ENCODE peak calls at places on chromosomes 12 and 14, in four cellular contexts. One of them, this sample, is unnamed.

GRCh38 chr14:24692382-24693352 is 58.7 kb upstream of the GZMB start:
- DNase-seq in PC-3: no peak
- DNase-seq in IMR-90: no peak
- DNase-seq in hepatocyte: no peak
- DNase-seq in this sample: no peak

GRCh38 chr14:68950111-68950510 is 29.0 kb downstream of the ACTN1 start:
- DNase-seq in IMR-90: peak; percentile 44
- DNase-seq in hepatocyte: no peak
- DNase-seq in PC-3: no peak
- DNase-seq in this sample: no peak

GRCh38 chr14:45091696-45092095 is 7.8 kb downstream of the PRPF39 start:
- DNase-seq in hepatocyte: no peak
- DNase-seq in PC-3: peak; percentile 32
- DNase-seq in IMR-90: peak; percentile 36
- DNase-seq in this sample: no peak

GRCh38 chr12:75528272-75528671 is 16.9 kb upstream of the KRR1 start:
- DNase-seq in hepatocyte: no peak
- DNase-seq in PC-3: no peak
- DNase-seq in IMR-90: no peak
- DNase-seq in this sample: no peak

GRCh38 chr12:126582231-126582630 is 1517.0 kb downstream of the AACS start:
- DNase-seq in IMR-90: no peak
- DNase-seq in PC-3: peak; percentile 50
- DNase-seq in hepatocyte: peak; percentile 61
- DNase-seq in this sample: no peak

GRCh38 chr12:112837629-112838191 is 46.2 kb downstream of the RPH3A start:
- DNase-seq in IMR-90: peak; percentile 29
- DNase-seq in hepatocyte: peak; percentile 32
- DNase-seq in PC-3: peak; percentile 91
- DNase-seq in this sample: no peak

GRCh38 chr14:24310666-24311604 is at the start of gene LTB4R:
- DNase-seq in PC-3: no peak
- DNase-seq in IMR-90: peak; percentile 73
- DNase-seq in hepatocyte: no peak
- DNase-seq in this sample: no peak

GRCh38 chr12:48815281-48816110 is 2.8 kb upstream of the CACNB3 start:
- DNase-seq in hepatocyte: peak; percentile 92
- DNase-seq in PC-3: peak; percentile 81
- DNase-seq in IMR-90: peak; percentile 78
- DNase-seq in this sample: peak; percentile 49

GRCh38 chr14:37078131-37078530 is 94.3 kb downstream of the SLC25A21 start:
- DNase-seq in IMR-90: no peak
- DNase-seq in hepatocyte: no peak
- DNase-seq in PC-3: no peak
- DNase-seq in this sample: no peak

GRCh38 chr12:57868870-57869609 is 22.5 kb upstream of the CTDSP2 start:
- DNase-seq in hepatocyte: no peak
- DNase-seq in PC-3: no peak
- DNase-seq in IMR-90: no peak
- DNase-seq in this sample: no peak

GRCh38 chr14:101882141-101882935 is 82.0 kb upstream of the DYNC1H1 start:
- DNase-seq in PC-3: no peak
- DNase-seq in hepatocyte: no peak
- DNase-seq in IMR-90: no peak
- DNase-seq in this sample: no peak

GRCh38 chr12:10170199-10170598 is 1.7 kb downstream of the OLR1 start:
- DNase-seq in hepatocyte: no peak
- DNase-seq in PC-3: peak; percentile 38
- DNase-seq in IMR-90: no peak
- DNase-seq in this sample: no peak

GRCh38 chr12:120126635-120127005 is 10.1 kb upstream of the RAB35 start:
- DNase-seq in hepatocyte: no peak
- DNase-seq in IMR-90: peak; percentile 42
- DNase-seq in PC-3: no peak
- DNase-seq in this sample: no peak

GRCh38 chr12:57460457-57461325 is 1.1 kb downstream of the GLI1 start:
- DNase-seq in PC-3: no peak
- DNase-seq in IMR-90: no peak
- DNase-seq in hepatocyte: peak; percentile 70
- DNase-seq in this sample: no peak

GRCh38 chr12:104181313-104181712 is 34.3 kb upstream of the TXNRD1 start:
- DNase-seq in PC-3: no peak
- DNase-seq in hepatocyte: no peak
- DNase-seq in IMR-90: peak; percentile 67
- DNase-seq in this sample: no peak

GRCh38 chr12:69897744-69898143 is 72.7 kb downstream of the MYRFL start:
- DNase-seq in IMR-90: peak; percentile 88
- DNase-seq in hepatocyte: peak; percentile 19
- DNase-seq in PC-3: peak; percentile 64
- DNase-seq in this sample: no peak

GRCh38 chr12:121065345-121065744 is 26.3 kb upstream of the OASL start:
- DNase-seq in hepatocyte: no peak
- DNase-seq in IMR-90: no peak
- DNase-seq in PC-3: no peak
- DNase-seq in this sample: no peak

GRCh38 chr12:116043673-116044072 is 233.8 kb downstream of the MED13L start:
- DNase-seq in IMR-90: no peak
- DNase-seq in PC-3: no peak
- DNase-seq in hepatocyte: no peak
- DNase-seq in this sample: no peak

GRCh38 chr14:68546839-68547238 is 246.0 kb downstream of the ZFP36L1 start:
- DNase-seq in hepatocyte: no peak
- DNase-seq in IMR-90: peak; percentile 88
- DNase-seq in PC-3: peak; percentile 74
- DNase-seq in this sample: no peak

GRCh38 chr12:5432011-5432400 is at the start of gene NTF3:
- DNase-seq in IMR-90: peak; percentile 76
- DNase-seq in hepatocyte: peak; percentile 74
- DNase-seq in PC-3: no peak
- DNase-seq in this sample: no peak

GRCh38 chr12:5430639-5431603 is 987 bp upstream of the NTF3 start:
- DNase-seq in IMR-90: peak; percentile 26
- DNase-seq in hepatocyte: no peak
- DNase-seq in PC-3: no peak
- DNase-seq in this sample: no peak

GRCh38 chr12:5428332-5429221 is 3.3 kb upstream of the NTF3 start:
- DNase-seq in IMR-90: peak; percentile 75
- DNase-seq in hepatocyte: peak; percentile 70
- DNase-seq in PC-3: peak; percentile 6
- DNase-seq in this sample: no peak

GRCh38 chr12:5433081-5433839 is 1.4 kb downstream of the NTF3 start:
- DNase-seq in PC-3: no peak
- DNase-seq in IMR-90: peak; percentile 63
- DNase-seq in hepatocyte: peak; percentile 66
- DNase-seq in this sample: no peak

DNA sequence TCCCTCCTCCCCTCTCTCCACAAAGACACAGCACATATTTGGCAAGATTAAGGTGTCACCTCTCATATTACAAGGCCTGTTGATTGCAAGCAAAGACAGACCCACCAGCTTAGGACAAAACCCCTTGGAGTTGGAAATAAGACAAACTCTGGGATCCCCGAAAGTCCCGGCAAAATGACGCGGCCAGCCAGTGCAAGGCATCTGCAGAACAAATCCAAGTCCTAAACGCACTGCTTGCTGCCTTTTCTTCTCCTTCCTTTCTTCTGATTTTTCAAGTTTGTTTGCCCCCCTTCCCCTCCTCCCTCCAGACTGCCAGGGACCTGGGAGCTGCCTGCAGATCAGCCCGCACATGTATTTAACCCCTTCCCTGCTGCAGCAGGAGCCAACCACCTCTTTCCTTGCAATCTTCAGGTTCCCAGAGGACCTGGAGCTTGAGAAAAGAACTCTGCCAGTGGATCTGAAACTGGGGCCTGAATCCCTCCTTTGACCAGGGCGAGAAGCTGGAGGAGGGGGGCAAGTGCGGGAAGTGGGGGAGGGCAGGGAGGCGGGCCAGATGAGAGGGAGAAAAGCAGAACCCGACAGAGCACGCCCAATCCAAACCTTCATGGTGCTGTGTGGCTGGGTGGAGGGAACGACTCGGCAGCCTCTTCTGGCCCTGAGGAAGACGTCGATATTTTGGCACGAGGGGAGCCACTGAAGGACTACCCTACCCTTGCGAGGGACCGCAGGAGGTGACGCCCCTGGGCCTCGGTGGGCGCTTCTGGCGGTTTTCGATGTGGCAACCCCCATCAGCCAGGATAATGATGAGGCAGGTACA is 2.0 kb upstream of the NTF3 start:
- DNase-seq in IMR-90: no peak
- DNase-seq in hepatocyte: no peak
- DNase-seq in PC-3: no peak
- DNase-seq in this sample: no peak
- H2AFZ ChIP-seq in IMR-90: peak overlapping the region; percentile 71
- H2AFZ ChIP-seq in hepatocyte: peak overlapping the region; percentile 67
- H2AFZ ChIP-seq in PC-3: no peak overlapping the region
- H2AFZ ChIP-seq in this sample: no peak overlapping the region

DNA sequence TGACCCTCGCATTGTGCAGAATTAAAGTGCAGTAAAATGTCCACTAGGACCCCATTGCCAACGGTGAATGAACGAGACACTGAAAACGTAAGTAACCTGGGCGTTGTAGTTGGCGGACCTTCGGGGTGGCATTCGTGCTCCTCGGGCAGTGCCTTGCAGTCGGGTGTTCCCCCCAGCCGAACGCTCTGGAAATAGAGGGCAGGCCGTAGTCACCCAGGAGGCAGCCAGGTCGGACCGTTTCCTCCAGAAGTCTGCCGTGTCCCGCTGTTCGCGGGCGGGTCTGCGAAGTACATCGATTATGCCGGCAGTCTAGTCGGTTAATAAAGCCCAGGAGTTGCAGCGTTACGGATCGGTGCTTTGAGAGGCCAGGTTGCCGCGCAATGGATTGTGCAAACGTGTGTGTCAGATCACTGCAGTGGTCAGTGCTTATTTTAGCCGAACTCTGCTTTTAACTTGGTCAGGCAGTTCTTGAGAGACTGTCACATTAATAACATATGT is 828 bp downstream of the MARK3 start:
- DNase-seq in PC-3: peak; percentile 17
- DNase-seq in IMR-90: peak; percentile 31
- DNase-seq in hepatocyte: peak; percentile 49
- DNase-seq in this sample: no peak
- H2AFZ ChIP-seq in PC-3: no peak overlapping the region
- H2AFZ ChIP-seq in IMR-90: peak overlapping the region; percentile 72
- H2AFZ ChIP-seq in hepatocyte: peak overlapping the region; percentile 36
- H2AFZ ChIP-seq in this sample: no peak overlapping the region

GRCh38 chr12:123907021-123907420 is 65.6 kb downstream of the CCDC92 start:
- DNase-seq in IMR-90: no peak
- DNase-seq in hepatocyte: no peak
- DNase-seq in PC-3: no peak
- DNase-seq in this sample: no peak
- H2AFZ ChIP-seq in IMR-90: peak overlapping the region; percentile 8
- H2AFZ ChIP-seq in hepatocyte: no peak overlapping the region
- H2AFZ ChIP-seq in PC-3: no peak overlapping the region
- H2AFZ ChIP-seq in this sample: no peak overlapping the region

GRCh38 chr12:85007836-85008235 is 28.2 kb downstream of the TSPAN19 start:
- DNase-seq in PC-3: peak; percentile 79
- DNase-seq in IMR-90: peak; percentile 5
- DNase-seq in hepatocyte: no peak
- DNase-seq in this sample: no peak
- H2AFZ ChIP-seq in PC-3: no peak overlapping the region
- H2AFZ ChIP-seq in IMR-90: no peak overlapping the region
- H2AFZ ChIP-seq in hepatocyte: no peak overlapping the region
- H2AFZ ChIP-seq in this sample: no peak overlapping the region

GRCh38 chr12:94261781-94262180 is 113.4 kb downstream of the PLXNC1 start:
- DNase-seq in IMR-90: no peak
- DNase-seq in hepatocyte: no peak
- DNase-seq in PC-3: no peak
- DNase-seq in this sample: no peak
- H2AFZ ChIP-seq in IMR-90: peak overlapping the region; percentile 93
- H2AFZ ChIP-seq in hepatocyte: no peak overlapping the region
- H2AFZ ChIP-seq in PC-3: peak overlapping the region; percentile 96
- H2AFZ ChIP-seq in this sample: peak overlapping the region; percentile 98

GRCh38 chr14:99794156-99794780 is 1.1 kb downstream of the EML1 start:
- DNase-seq in hepatocyte: no peak
- DNase-seq in PC-3: peak; percentile 40
- DNase-seq in IMR-90: no peak
- DNase-seq in this sample: no peak
- H2AFZ ChIP-seq in hepatocyte: peak overlapping the region; percentile 57
- H2AFZ ChIP-seq in PC-3: peak overlapping the region; percentile 68
- H2AFZ ChIP-seq in IMR-90: no peak overlapping the region
- H2AFZ ChIP-seq in this sample: no peak overlapping the region

GRCh38 chr14:53807580-53807979 is 149.0 kb downstream of the BMP4 start:
- DNase-seq in IMR-90: no peak
- DNase-seq in PC-3: peak; percentile 41
- DNase-seq in hepatocyte: no peak
- DNase-seq in this sample: no peak
- H2AFZ ChIP-seq in IMR-90: no peak overlapping the region
- H2AFZ ChIP-seq in PC-3: no peak overlapping the region
- H2AFZ ChIP-seq in hepatocyte: no peak overlapping the region
- H2AFZ ChIP-seq in this sample: no peak overlapping the region